ENCODE peak calls at places on chromosome 2, in four cellular contexts. S, K, P and O are unnamed samples.

GRCh38 chr2:20071397-20072383 is 20.3 kb upstream of the LAPTM4A start:
- DNase-seq in S (no peak), K (peak), P (no peak), O (peak)

GRCh38 chr2:201465524-201465971 is 14.0 kb downstream of the STRADB start:
- DNase-seq in S (no peak), K (no peak), P (no peak), O (no peak)

GRCh38 chr2:97775074-97775473 is 61.7 kb downstream of the ZAP70 start:
- DNase-seq in S (no peak), K (no peak), P (no peak), O (no peak)

GRCh38 chr2:240170354-240170735 is 29.9 kb upstream of the OTOS start:
- DNase-seq in S (no peak), K (no peak), P (no peak), O (no peak)

GRCh38 chr2:237724811-237725478 is 73.6 kb upstream of the RBM44 start:
- DNase-seq in S (no peak), K (peak), P (no peak), O (no peak)

GRCh38 chr2:9809448-9810088 is 33.7 kb upstream of the TAF1B start:
- DNase-seq in S (no peak), K (peak), P (no peak), O (no peak)

GRCh38 chr2:164840458-164840929 is 1.1 kb downstream of the COBLL1 start:
- DNase-seq in S (no peak), K (peak), P (peak), O (no peak)

GRCh38 chr2:138105358-138105757 is 141.1 kb downstream of the HNMT start:
- DNase-seq in S (no peak), K (no peak), P (no peak), O (no peak)

GRCh38 chr2:69652206-69652605 is 8.7 kb upstream of the AAK1 start:
- DNase-seq in S (no peak), K (no peak), P (no peak), O (no peak)

GRCh38 chr2:165016772-165017411 is 61.6 kb upstream of the SLC38A11 start:
- DNase-seq in S (no peak), K (no peak), P (peak), O (peak)

GRCh38 chr2:158967731-158968395 is 577 bp upstream of the TANC1 start:
- DNase-seq in S (no peak), K (peak), P (no peak), O (no peak)

GRCh38 chr2:174074831-174075230 is 109.7 kb upstream of the SP3 start:
- DNase-seq in S (no peak), K (no peak), P (no peak), O (no peak)

GRCh38 chr2:37645363-37645762 is 26.1 kb downstream of the CDC42EP3 start:
- DNase-seq in S (no peak), K (no peak), P (no peak), O (no peak)

GRCh38 chr2:146986161-146986560 is 858.7 kb upstream of the ACVR2A start:
- DNase-seq in S (no peak), K (no peak), P (peak), O (no peak)

GRCh38 chr2:120391905-120392665 is 46.1 kb downstream of the INHBB start:
- DNase-seq in S (no peak), K (peak), P (no peak), O (no peak)

GRCh38 chr2:113136828-113137775 is 9.7 kb downstream of the IL1RN start:
- DNase-seq in S (no peak), K (no peak), P (peak), O (no peak)

GRCh38 chr2:46988733-46989481 is 73.3 kb upstream of the MCFD2 start:
- DNase-seq in S (no peak), K (no peak), P (no peak), O (no peak)

GRCh38 chr2:71347517-71347916 is 15.9 kb downstream of the ZNF638 start:
- DNase-seq in S (no peak), K (no peak), P (no peak), O (no peak)

GRCh38 chr2:74554821-74555531 is 456 bp downstream of the DOK1 start:
- DNase-seq in S (no peak), K (peak), P (peak), O (no peak)

GRCh38 chr2:148599112-148599991 is 45.2 kb upstream of the EPC2 start:
- DNase-seq in S (no peak), K (no peak), P (no peak), O (no peak)

GRCh38 chr2:86704482-86704971 is 15.6 kb upstream of the RMND5A start:
- DNase-seq in S (no peak), K (peak), P (no peak), O (no peak)

GRCh38 chr2:234914371-234915154 is 37.3 kb upstream of the SH3BP4 start:
- DNase-seq in S (no peak), K (no peak), P (no peak), O (no peak)

GRCh38 chr2:54671875-54672586 is 51.4 kb upstream of the EML6 start:
- DNase-seq in S (no peak), K (no peak), P (no peak), O (no peak)

GRCh38 chr2:15905267-15905645 is 35.1 kb upstream of the MYCN start:
- DNase-seq in S (no peak), K (no peak), P (no peak), O (no peak)

GRCh38 chr2:239693330-239693729 is 292.5 kb upstream of the HDAC4 start:
- DNase-seq in S (no peak), K (no peak), P (no peak), O (no peak)

GRCh38 chr2:152924219-152924618 is 205.8 kb downstream of the ARL6IP6 start:
- DNase-seq in S (no peak), K (no peak), P (no peak), O (no peak)

GRCh38 chr2:224927671-224928173 is 114.5 kb downstream of the DOCK10 start:
- DNase-seq in S (peak), K (no peak), P (no peak), O (no peak)

GRCh38 chr2:160506371-160507045 is 12.9 kb upstream of the RBMS1 start:
- DNase-seq in S (no peak), K (no peak), P (no peak), O (no peak)

GRCh38 chr2:62344472-62344871 is 148.6 kb downstream of the B3GNT2 start:
- DNase-seq in S (no peak), K (no peak), P (no peak), O (no peak)

GRCh38 chr2:58553522-58553921 is 312.4 kb upstream of the FANCL start:
- DNase-seq in S (no peak), K (no peak), P (no peak), O (no peak)

GRCh38 chr2:114170070-114170469 is 272.4 kb upstream of the DPP10 start:
- DNase-seq in S (no peak), K (no peak), P (no peak), O (no peak)

GRCh38 chr2:105406221-105406620 is 7.4 kb upstream of the FHL2 start:
- DNase-seq in S (no peak), K (no peak), P (no peak), O (no peak)

GRCh38 chr2:1854747-1855146 is 110.4 kb upstream of the PXDN start:
- DNase-seq in S (no peak), K (no peak), P (no peak), O (peak)

GRCh38 chr2:120109186-120110061 is 96.5 kb downstream of the EPB41L5 start:
- DNase-seq in S (no peak), K (no peak), P (peak), O (no peak)

GRCh38 chr2:130336877-130337734 is 5.6 kb upstream of the IMP4 start:
- DNase-seq in S (no peak), K (peak), P (no peak), O (peak)